ENCODE peak calls at places on chromosomes 13 and 19, in four cellular contexts. S, O, R and U are unnamed samples.

GRCh38 chr13:111099292-111099691 is 15.8 kb upstream of the ARHGEF7 start:
- ATAC-seq in S (no peak), O (no peak), R (no peak), U (no peak)

GRCh38 chr19:9018163-9018875 is 8.1 kb upstream of the MUC16 start:
- ATAC-seq in S (no peak), O (no peak), R (no peak), U (no peak)

GRCh38 chr19:13937479-13938360 is 497 bp downstream of the PODNL1 start:
- ATAC-seq in S (no peak), O (peak; percentile 9), R (peak; percentile 44), U (no peak)

GRCh38 chr13:29905845-29906244 is 55.4 kb upstream of the UBL3 start:
- ATAC-seq in S (no peak), O (no peak), R (peak; percentile 55), U (peak; percentile 80)

GRCh38 chr13:44160549-44161278 is 212.9 kb upstream of the SERP2 start:
- ATAC-seq in S (no peak), O (no peak), R (no peak), U (peak; percentile 56)

GRCh38 chr13:98810746-98811145 is 58.3 kb upstream of the SLC15A1 start:
- ATAC-seq in S (no peak), O (peak; percentile 32), R (no peak), U (no peak)

GRCh38 chr13:83009987-83010386 is 872.3 kb downstream of the SLITRK1 start:
- ATAC-seq in S (no peak), O (no peak), R (no peak), U (no peak)

GRCh38 chr13:43846496-43846895 is 33.0 kb downstream of the CCDC122 start:
- ATAC-seq in S (no peak), O (no peak), R (no peak), U (no peak)

GRCh38 chr13:35014606-35015005 is 72.5 kb downstream of the NBEA start:
- ATAC-seq in S (no peak), O (no peak), R (no peak), U (no peak)

GRCh38 chr13:97211986-97212385 is 10.1 kb upstream of the MBNL2 start:
- ATAC-seq in S (no peak), O (peak; percentile 34), R (no peak), U (no peak)

GRCh38 chr13:112965103-112965502 is 3.9 kb upstream of the MCF2L start:
- ATAC-seq in S (no peak), O (no peak), R (no peak), U (peak; percentile 32)

GRCh38 chr19:38394488-38394887 is 6.0 kb downstream of the SPRED3 start:
- ATAC-seq in S (peak; percentile 32), O (no peak), R (peak; percentile 15), U (no peak)

GRCh38 chr13:109166807-109167206 is 537.4 kb downstream of the MYO16 start:
- ATAC-seq in S (peak; percentile 46), O (no peak), R (no peak), U (no peak)

GRCh38 chr19:34480971-34481821 is at the start of gene WTIP:
- ATAC-seq in S (no peak), O (no peak), R (peak; percentile 91), U (peak; percentile 91)

GRCh38 chr13:49858183-49858856 is 65.8 kb upstream of the KPNA3 start:
- ATAC-seq in S (no peak), O (no peak), R (peak; percentile 88), U (peak; percentile 92)

GRCh38 chr19:48544856-48545750 is 6.9 kb upstream of the SULT2B1 start:
- ATAC-seq in S (no peak), O (peak; percentile 42), R (no peak), U (no peak)

GRCh38 chr19:10044390-10044789 is 31.1 kb downstream of the RDH8 start:
- ATAC-seq in S (peak; percentile 81), O (peak; percentile 98), R (no peak), U (no peak)

GRCh38 chr13:73859841-73860240 is 274.4 kb downstream of the KLF12 start:
- ATAC-seq in S (no peak), O (no peak), R (no peak), U (no peak)

GRCh38 chr13:97276862-97277269 is 54.7 kb downstream of the MBNL2 start:
- ATAC-seq in S (peak; percentile 69), O (no peak), R (no peak), U (no peak)

GRCh38 chr19:32653626-32653968 is 21.4 kb downstream of the ANKRD27 start:
- ATAC-seq in S (no peak), O (no peak), R (no peak), U (no peak)

GRCh38 chr13:40639226-40639681 is 27.2 kb downstream of the FOXO1 start:
- ATAC-seq in S (no peak), O (peak; percentile 46), R (peak; percentile 91), U (peak; percentile 83)

GRCh38 chr13:40895715-40896184 is 106.3 kb downstream of the SLC25A15 start:
- ATAC-seq in S (peak; percentile 74), O (peak; percentile 31), R (no peak), U (no peak)

GRCh38 chr13:88142653-88143052 is 471.5 kb downstream of the SLITRK5 start:
- ATAC-seq in S (peak; percentile 54), O (no peak), R (no peak), U (no peak)

GRCh38 chr19:29014857-29015436 is 198.0 kb downstream of the UQCRFS1 start:
- ATAC-seq in S (no peak), O (peak; percentile 75), R (no peak), U (no peak)

GRCh38 chr19:47369923-47370625 is 21.0 kb downstream of the DHX34 start:
- ATAC-seq in S (no peak), O (no peak), R (peak; percentile 73), U (no peak)

GRCh38 chr13:44763604-44764311 is 187.6 kb upstream of the TSC22D1 start:
- ATAC-seq in S (peak; percentile 82), O (no peak), R (peak; percentile 42), U (peak; percentile 20)

GRCh38 chr19:2549701-2550191 is 73.8 kb downstream of the GADD45B start:
- ATAC-seq in S (no peak), O (no peak), R (peak; percentile 90), U (peak; percentile 84)

GRCh38 chr13:67416047-67416925 is 186.2 kb upstream of the PCDH9 start:
- ATAC-seq in S (peak; percentile 99), O (peak; percentile 96), R (peak; percentile 53), U (no peak)

DNA sequence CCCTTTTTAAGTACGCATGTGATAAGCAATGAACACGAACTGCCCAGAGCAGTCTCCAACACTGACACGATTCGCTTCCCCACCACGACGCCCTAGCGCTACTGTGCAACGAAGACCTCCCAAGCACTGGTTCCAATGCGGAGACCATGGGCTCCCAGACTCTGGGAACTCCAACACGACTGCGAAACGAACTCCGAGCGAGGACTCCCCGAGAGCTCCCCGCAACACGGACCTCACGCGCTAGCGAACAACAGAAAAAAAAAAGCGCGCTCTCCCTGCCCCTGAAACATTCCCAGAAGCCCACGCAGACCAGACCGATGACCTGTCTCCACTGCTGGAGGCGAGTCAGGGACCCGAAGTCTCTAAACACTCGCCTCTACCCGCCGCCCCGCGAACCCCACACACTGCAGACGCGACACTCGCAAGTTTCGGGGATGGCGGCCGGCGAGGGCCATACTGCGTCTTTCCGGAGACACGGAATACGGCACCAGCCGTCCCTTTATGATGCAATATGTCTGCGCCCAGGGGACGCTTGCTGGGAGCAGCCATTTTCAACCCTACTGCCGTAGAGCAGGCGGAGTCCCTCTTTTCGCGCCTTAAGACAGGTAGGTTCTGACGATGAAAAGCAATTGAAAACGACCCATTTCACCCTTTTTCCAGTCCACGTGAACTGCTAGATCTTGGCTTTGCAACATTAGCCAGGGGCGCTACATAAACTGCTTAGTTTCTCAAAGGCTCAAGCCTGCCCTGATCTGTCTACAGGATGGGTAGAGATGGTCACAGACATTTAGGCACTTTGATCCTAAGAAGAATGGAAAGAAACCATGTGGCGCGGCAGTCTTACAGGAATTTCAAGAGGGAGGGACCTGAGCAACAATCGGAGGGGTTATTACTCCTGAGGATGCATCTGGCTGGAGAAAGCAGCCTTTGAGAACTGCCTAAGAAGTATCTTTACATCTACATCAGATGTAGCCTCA is at the start of gene ZNF577:
- ATAC-seq in S (no peak), O (no peak), R (peak; percentile 97), U (peak; percentile 94)
- H3K36me3 ChIP-seq in S (peaks cover 13% of the 10 kb centered on the region), O (peaks cover 41% of the 10 kb centered on the region), R (peaks cover 41% of the 10 kb centered on the region), U (peaks cover 9% of the 10 kb centered on the region)

GRCh38 chr19:7200739-7201138 is 93.5 kb downstream of the INSR start:
- ATAC-seq in S (no peak), O (no peak), R (no peak), U (no peak)

GRCh38 chr19:7202888-7203287 is 91.3 kb downstream of the INSR start:
- ATAC-seq in S (no peak), O (no peak), R (no peak), U (no peak)

GRCh38 chr19:7197169-7197759 is 97.0 kb downstream of the INSR start:
- ATAC-seq in S (peak; percentile 73), O (peak; percentile 88), R (peak; percentile 94), U (peak; percentile 88)

GRCh38 chr19:7197760-7198696 is 96.2 kb downstream of the INSR start:
- ATAC-seq in S (peak; percentile 89), O (peak; percentile 98), R (peak; percentile 98), U (peak; percentile 93)

GRCh38 chr19:7199613-7200533 is 94.3 kb downstream of the INSR start:
- ATAC-seq in S (peak; percentile 15), O (no peak), R (no peak), U (no peak)
- TF ChIP-seq EP300 in S (no peak), O (no peak), R (no peak), U (no peak)

GRCh38 chr19:56573914-56574313 is 6.6 kb downstream of the ZNF470 start:
- ATAC-seq in S (no peak), O (no peak), R (no peak), U (no peak)
- H3K36me3 ChIP-seq in S (no peaks in the 10 kb centered on the region), O (no peaks in the 10 kb centered on the region), R (peaks cover 76% of the 10 kb centered on the region), U (peaks cover 100% of the 10 kb centered on the region)

GRCh38 chr13:51223284-51224270 is 1.4 kb downstream of the FAM124A start:
- ATAC-seq in S (no peak), O (no peak), R (no peak), U (no peak)
- TF ChIP-seq EP300 in S (no peak), O (no peak), R (no peak), U (no peak)

GRCh38 chr19:11364935-11365334 is 9.5 kb upstream of the SWSAP1 start:
- ATAC-seq in S (no peak), O (no peak), R (peak; percentile 44), U (no peak)
- H3K36me3 ChIP-seq in S (no peaks in the 10 kb centered on the region), O (peaks cover 6% of the 10 kb centered on the region), R (peaks cover 55% of the 10 kb centered on the region), U (peaks cover 87% of the 10 kb centered on the region)

GRCh38 chr13:102817241-102817640 is 18.3 kb downstream of the BIVM start:
- ATAC-seq in S (no peak), O (no peak), R (no peak), U (no peak)
- TF ChIP-seq EP300 in S (no peak), O (no peak), R (no peak), U (no peak)

GRCh38 chr13:28560612-28561011 is 65.7 kb upstream of the FLT1 start:
- ATAC-seq in S (no peak), O (no peak), R (no peak), U (no peak)

GRCh38 chr13:28558126-28558525 is 63.2 kb upstream of the FLT1 start:
- ATAC-seq in S (no peak), O (no peak), R (no peak), U (no peak)

GRCh38 chr13:28557725-28558124 is 62.8 kb upstream of the FLT1 start:
- ATAC-seq in S (no peak), O (no peak), R (no peak), U (no peak)

GRCh38 chr13:28558567-28558966 is 63.6 kb upstream of the FLT1 start:
- ATAC-seq in S (no peak), O (no peak), R (no peak), U (no peak)

GRCh38 chr13:28559636-28560259 is 64.8 kb upstream of the FLT1 start:
- ATAC-seq in S (no peak), O (no peak), R (no peak), U (no peak)
- H3K36me3 ChIP-seq in S (no peaks in the 10 kb centered on the region), O (no peaks in the 10 kb centered on the region), R (no peaks in the 10 kb centered on the region), U (no peaks in the 10 kb centered on the region)